ENCODE peak calls at places on chromosomes 16 and 17, in six cellular contexts. G is fibroblast of the aortic adventitia, A is ovary, W is cardiac fibroblast, J is NCI-H1930, V is glomerular endothelial cell. P is an unnamed sample.

GRCh38 chr16:23877107-23878070 is 41.6 kb downstream of the PRKCB start:
- DNase-seq in J (no peak), V (no peak), G (no peak), A (no peak), W (no peak), P (no peak)

GRCh38 chr16:48609453-48610023 is 442 bp downstream of the N4BP1 start:
- DNase-seq in J (no peak), G (peak; percentile 64), V (no peak), A (peak; percentile 66), W (peak; percentile 74), P (no peak)

GRCh38 chr17:16516594-16517018 is 24.6 kb upstream of the LRRC75A start:
- DNase-seq in V (no peak), W (peak; percentile 75), G (peak; percentile 64), J (no peak), A (peak; percentile 39), P (no peak)

GRCh38 chr17:71208111-71208704 is 912.6 kb upstream of the SOX9 start:
- DNase-seq in A (no peak), G (no peak), W (peak; percentile 1), J (no peak), V (no peak), P (no peak)

GRCh38 chr16:23252310-23252709 is 49.8 kb upstream of the SCNN1B start:
- DNase-seq in W (no peak), A (no peak), J (no peak), G (no peak), V (no peak), P (no peak)

GRCh38 chr17:58411408-58411894 is 5.9 kb downstream of the RNF43 start:
- DNase-seq in J (no peak), A (no peak), G (no peak), W (no peak), V (no peak), P (no peak)

GRCh38 chr16:25143898-25144297 is 32.4 kb downstream of the LCMT1 start:
- DNase-seq in W (no peak), G (no peak), V (no peak), J (no peak), A (no peak), P (no peak)

GRCh38 chr16:17318200-17318599 is 152.6 kb downstream of the XYLT1 start:
- DNase-seq in A (peak; percentile 37), G (peak; percentile 35), W (peak; percentile 19), V (no peak), J (no peak), P (no peak)

GRCh38 chr16:82201906-82202305 is 31.9 kb upstream of the MPHOSPH6 start:
- DNase-seq in G (no peak), J (no peak), A (no peak), W (no peak), V (no peak), P (no peak)

GRCh38 chr17:48259710-48260291 is 152.2 kb downstream of the SNX11 start:
- DNase-seq in W (peak; percentile 57), G (peak; percentile 58), J (peak; percentile 47), V (no peak), A (no peak), P (no peak)

GRCh38 chr17:4858880-4859260 is 25.7 kb downstream of the MINK1 start:
- DNase-seq in A (peak; percentile 39), V (no peak), J (no peak), G (peak; percentile 59), W (peak; percentile 47), P (no peak)

GRCh38 chr16:59733321-59733720 is 999.2 kb upstream of the GOT2 start:
- DNase-seq in J (no peak), G (no peak), A (no peak), W (no peak), V (no peak), P (no peak)

GRCh38 chr17:34710226-34710625 is 130.8 kb downstream of the TMEM132E start:
- DNase-seq in A (no peak), V (no peak), G (no peak), J (no peak), W (no peak), P (no peak)

GRCh38 chr16:56450275-56450889 is 750 bp downstream of the NUDT21 start:
- DNase-seq in G (peak; percentile 15), A (no peak), W (peak; percentile 11), J (no peak), V (no peak), P (no peak)

GRCh38 chr17:81428121-81428515 is 32.9 kb downstream of the BAHCC1 start:
- DNase-seq in J (no peak), G (no peak), V (no peak), A (no peak), W (no peak), P (no peak)

GRCh38 chr16:89274561-89275283 is 57.2 kb downstream of the ZNF778 start:
- DNase-seq in V (no peak), G (no peak), J (no peak), A (peak; percentile 18), W (no peak), P (no peak)

GRCh38 chr17:48587276-48588073 is 2.6 kb downstream of the HOXB3 start:
- DNase-seq in A (no peak), W (no peak), J (no peak), V (no peak), G (no peak), P (no peak)

GRCh38 chr17:44981221-44981968 is 13.3 kb upstream of the C1QL1 start:
- DNase-seq in G (peak; percentile 32), A (no peak), J (no peak), W (peak; percentile 47), V (peak; percentile 33), P (no peak)

GRCh38 chr16:2085669-2086068 is 37.9 kb downstream of the TSC2 start:
- DNase-seq in J (no peak), V (no peak), A (no peak), G (peak; percentile 29), W (peak; percentile 23), P (no peak)

GRCh38 chr16:51150894-51151320 is at the start of gene SALL1:
- DNase-seq in A (no peak), G (no peak), W (no peak), J (no peak), V (no peak), P (no peak)

GRCh38 chr17:3002538-3003301 is 60.7 kb downstream of the OR1D5 start:
- DNase-seq in A (no peak), W (no peak), G (no peak), V (no peak), J (no peak), P (no peak)